ENCODE peak calls at places on chromosomes 3 and 15, in six cellular contexts. One of them, this sample, is unnamed.
A peak's percentile ranks its signal among the peaks of the same experiment; 100 is the strongest.

GRCh38 chr3:46480481-46481195 is 15.9 kb upstream of the LTF start:
- DNase-seq in lower leg skin: peak; percentile 42
- DNase-seq in tibial nerve: no peak
- DNase-seq in ovary: no peak
- DNase-seq in IMR-90: no peak
- DNase-seq in K562: no peak
- DNase-seq in this sample: no peak

GRCh38 chr3:124429129-124429815 is 301.0 kb upstream of the UMPS start:
- DNase-seq in tibial nerve: no peak
- DNase-seq in K562: no peak
- DNase-seq in lower leg skin: no peak
- DNase-seq in ovary: no peak
- DNase-seq in IMR-90: peak; percentile 53
- DNase-seq in this sample: peak; percentile 4

GRCh38 chr15:61141497-61142125 is 87.5 kb downstream of the RORA start:
- DNase-seq in K562: no peak
- DNase-seq in tibial nerve: no peak
- DNase-seq in IMR-90: no peak
- DNase-seq in ovary: no peak
- DNase-seq in lower leg skin: no peak
- DNase-seq in this sample: no peak

GRCh38 chr15:20645956-20646355 is 104.4 kb upstream of the GOLGA6L6 start:
- DNase-seq in IMR-90: no peak
- DNase-seq in K562: no peak
- DNase-seq in lower leg skin: peak; percentile 88
- DNase-seq in ovary: no peak
- DNase-seq in tibial nerve: no peak
- DNase-seq in this sample: peak; percentile 69

GRCh38 chr3:172549144-172549543 is 25.9 kb upstream of the TNFSF10 start:
- DNase-seq in ovary: no peak
- DNase-seq in K562: no peak
- DNase-seq in IMR-90: peak; percentile 29
- DNase-seq in tibial nerve: no peak
- DNase-seq in lower leg skin: no peak
- DNase-seq in this sample: no peak

GRCh38 chr3:42092006-42092405 is 849 bp downstream of the TRAK1 start:
- DNase-seq in K562: no peak
- DNase-seq in tibial nerve: no peak
- DNase-seq in lower leg skin: no peak
- DNase-seq in ovary: no peak
- DNase-seq in IMR-90: no peak
- DNase-seq in this sample: no peak

GRCh38 chr15:32677238-32677750 is 35.8 kb downstream of the SCG5 start:
- DNase-seq in tibial nerve: no peak
- DNase-seq in IMR-90: no peak
- DNase-seq in ovary: no peak
- DNase-seq in K562: no peak
- DNase-seq in lower leg skin: no peak
- DNase-seq in this sample: no peak

GRCh38 chr3:114144909-114145688 is 33.8 kb downstream of the DRD3 start:
- DNase-seq in K562: no peak
- DNase-seq in tibial nerve: no peak
- DNase-seq in ovary: no peak
- DNase-seq in lower leg skin: no peak
- DNase-seq in IMR-90: peak; percentile 94
- DNase-seq in this sample: no peak

GRCh38 chr3:67655364-67656121 is 1.1 kb upstream of the SUCLG2 start:
- DNase-seq in K562: no peak
- DNase-seq in ovary: peak; percentile 12
- DNase-seq in IMR-90: no peak
- DNase-seq in lower leg skin: peak; percentile 86
- DNase-seq in tibial nerve: no peak
- DNase-seq in this sample: peak; percentile 61

GRCh38 chr15:46768287-46768686 is 949.0 kb upstream of the SEMA6D start:
- DNase-seq in ovary: no peak
- DNase-seq in tibial nerve: no peak
- DNase-seq in lower leg skin: no peak
- DNase-seq in K562: no peak
- DNase-seq in IMR-90: no peak
- DNase-seq in this sample: no peak

GRCh38 chr3:111577798-111578685 is 17.1 kb downstream of the ZBED2 start:
- DNase-seq in ovary: no peak
- DNase-seq in K562: no peak
- DNase-seq in lower leg skin: no peak
- DNase-seq in IMR-90: peak; percentile 93
- DNase-seq in tibial nerve: no peak
- DNase-seq in this sample: peak; percentile 45

GRCh38 chr15:59255647-59256380 is 49.2 kb downstream of the LDHAL6B start:
- DNase-seq in IMR-90: peak; percentile 5
- DNase-seq in K562: peak; percentile 14
- DNase-seq in lower leg skin: no peak
- DNase-seq in ovary: no peak
- DNase-seq in tibial nerve: no peak
- DNase-seq in this sample: peak; percentile 12

GRCh38 chr15:55740981-55741591 is 1.9 kb downstream of the PRTG start:
- DNase-seq in IMR-90: no peak
- DNase-seq in ovary: no peak
- DNase-seq in K562: no peak
- DNase-seq in lower leg skin: no peak
- DNase-seq in tibial nerve: no peak
- DNase-seq in this sample: no peak
- H3K4me3 ChIP-seq in IMR-90: no peak overlapping the region
- H3K4me3 ChIP-seq in ovary: peak overlapping the region; percentile 93
- H3K4me3 ChIP-seq in K562: no peak overlapping the region
- H3K4me3 ChIP-seq in lower leg skin: no peak overlapping the region
- H3K4me3 ChIP-seq in tibial nerve: no peak overlapping the region
- H3K4me3 ChIP-seq in this sample: no peak overlapping the region

GRCh38 chr3:184604956-184605290 is 43.3 kb downstream of the EPHB3 start:
- DNase-seq in K562: no peak
- DNase-seq in lower leg skin: no peak
- DNase-seq in ovary: no peak
- DNase-seq in tibial nerve: no peak
- DNase-seq in IMR-90: no peak
- DNase-seq in this sample: no peak
- TF ChIP-seq POLR2A in K562: no peak
- TF ChIP-seq POLR2A in lower leg skin: no peak
- TF ChIP-seq POLR2A in ovary: no peak
- TF ChIP-seq POLR2A in tibial nerve: no peak
- TF ChIP-seq POLR2A in IMR-90: no peak
- TF ChIP-seq POLR2A in this sample: no peak

GRCh38 chr3:127003175-127003555 is 20.2 kb downstream of the PLXNA1 start:
- DNase-seq in IMR-90: no peak
- DNase-seq in K562: no peak
- DNase-seq in ovary: no peak
- DNase-seq in tibial nerve: no peak
- DNase-seq in lower leg skin: no peak
- DNase-seq in this sample: no peak

GRCh38 chr3:127001486-127002194 is 18.7 kb downstream of the PLXNA1 start:
- DNase-seq in ovary: no peak
- DNase-seq in K562: no peak
- DNase-seq in IMR-90: no peak
- DNase-seq in lower leg skin: no peak
- DNase-seq in tibial nerve: no peak
- DNase-seq in this sample: no peak

GRCh38 chr3:127000792-127001191 is 17.9 kb downstream of the PLXNA1 start:
- DNase-seq in IMR-90: no peak
- DNase-seq in lower leg skin: no peak
- DNase-seq in tibial nerve: no peak
- DNase-seq in ovary: no peak
- DNase-seq in K562: no peak
- DNase-seq in this sample: no peak

GRCh38 chr3:127003601-127004280 is 20.8 kb downstream of the PLXNA1 start:
- DNase-seq in ovary: no peak
- DNase-seq in tibial nerve: no peak
- DNase-seq in lower leg skin: no peak
- DNase-seq in K562: no peak
- DNase-seq in IMR-90: no peak
- DNase-seq in this sample: no peak

DNA sequence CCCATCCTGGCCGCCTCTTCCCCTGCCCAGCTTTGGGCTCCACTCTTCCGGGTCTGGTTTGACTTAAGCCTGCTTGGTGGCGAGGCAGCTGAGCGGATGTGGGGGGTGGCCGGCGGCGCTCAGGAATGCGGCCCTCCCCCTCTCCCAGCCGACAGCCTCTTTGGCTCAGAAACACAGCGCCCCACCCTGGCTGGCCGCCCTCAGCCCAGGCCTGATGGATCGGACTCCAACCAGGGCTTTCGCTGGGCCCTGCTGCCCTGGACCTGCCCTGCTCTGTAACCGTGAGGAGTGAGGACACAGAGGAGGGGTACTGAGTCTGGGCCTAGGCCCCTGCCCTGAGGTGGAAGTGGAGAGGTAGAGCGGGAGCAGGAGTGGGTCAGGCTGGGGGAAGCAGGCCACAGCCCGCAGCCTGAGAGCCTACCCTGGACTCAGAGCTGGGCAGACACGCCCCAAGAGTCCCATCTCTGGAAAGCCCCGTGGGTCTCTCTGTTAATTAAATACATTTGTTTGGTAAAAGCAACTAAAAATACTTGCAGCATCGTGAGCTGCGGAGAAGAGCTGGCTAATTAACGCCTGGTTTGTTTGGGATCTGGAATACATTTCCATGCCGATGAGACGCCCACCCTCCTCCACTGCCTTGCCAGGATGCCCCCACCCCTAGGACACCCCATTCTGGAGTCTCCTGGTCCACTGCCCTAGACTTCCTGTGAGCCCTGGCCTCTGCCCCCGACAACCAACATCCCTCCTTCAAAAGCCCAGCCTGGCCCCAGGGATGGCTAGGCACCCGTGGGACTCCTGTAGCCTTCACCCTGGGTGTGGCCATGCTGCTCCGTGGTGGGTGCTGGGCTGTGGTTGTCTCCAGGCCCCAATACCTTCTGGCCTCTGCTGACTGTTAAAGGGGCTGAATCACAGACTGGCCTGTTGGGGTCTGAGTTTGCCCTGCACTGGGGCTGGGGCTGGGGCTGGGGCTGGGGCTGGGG is 19.6 kb downstream of the PLXNA1 start:
- DNase-seq in tibial nerve: peak; percentile 82
- DNase-seq in K562: peak; percentile 43
- DNase-seq in IMR-90: peak; percentile 89
- DNase-seq in ovary: peak; percentile 90
- DNase-seq in lower leg skin: peak; percentile 97
- DNase-seq in this sample: peak; percentile 43
- H3K4me3 ChIP-seq in tibial nerve: no peak overlapping the region
- H3K4me3 ChIP-seq in K562: no peak overlapping the region
- H3K4me3 ChIP-seq in IMR-90: no peak overlapping the region
- H3K4me3 ChIP-seq in ovary: no peak overlapping the region
- H3K4me3 ChIP-seq in lower leg skin: no peak overlapping the region
- H3K4me3 ChIP-seq in this sample: no peak overlapping the region

DNA sequence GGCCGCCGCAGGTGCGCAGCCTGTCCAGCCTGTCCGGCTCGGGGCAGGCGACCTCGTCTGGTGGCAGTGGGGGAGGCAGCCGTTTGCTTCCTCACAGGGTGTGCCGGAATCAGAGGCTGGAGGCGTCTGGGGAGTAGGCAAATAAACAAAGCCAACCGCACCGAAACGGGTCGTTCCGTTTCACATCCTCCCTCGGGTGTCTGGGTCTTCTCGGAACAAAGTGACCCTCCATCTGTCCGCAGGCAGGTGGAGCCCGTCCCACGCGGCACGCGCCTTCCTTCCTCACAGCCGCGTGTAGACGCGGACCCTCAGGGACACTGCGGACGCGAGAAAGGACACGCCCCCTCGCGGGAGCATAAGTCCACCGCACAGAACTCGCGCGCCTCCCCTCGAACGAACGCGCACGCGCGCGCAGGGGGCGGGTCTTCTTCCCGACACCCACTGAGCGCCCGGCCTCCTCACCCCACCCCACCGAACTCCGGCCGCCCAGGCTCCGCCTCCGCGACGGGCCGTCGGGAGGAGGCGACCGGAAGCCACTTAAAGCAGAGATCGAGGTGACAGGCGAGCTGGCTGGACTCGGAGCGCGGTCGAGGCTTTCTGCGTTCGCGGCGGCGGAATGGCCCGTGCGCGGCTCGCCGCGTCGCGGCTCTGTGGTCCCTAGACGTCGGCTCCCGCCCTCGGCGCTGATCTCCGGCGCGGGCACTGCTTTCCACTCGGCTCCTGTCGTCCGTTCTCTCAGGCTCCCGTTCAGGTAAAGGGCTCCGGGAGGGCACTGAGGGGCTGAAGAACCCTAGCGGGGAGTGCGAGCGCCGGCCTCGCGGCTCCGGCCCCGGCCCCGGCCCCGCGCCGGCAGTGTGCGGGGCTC is at the start of gene TIPARP:
- DNase-seq in K562: peak; percentile 97
- DNase-seq in lower leg skin: peak; percentile 100
- DNase-seq in IMR-90: peak; percentile 96
- DNase-seq in ovary: peak; percentile 100
- DNase-seq in tibial nerve: peak; percentile 99
- DNase-seq in this sample: peak; percentile 97
- TF ChIP-seq POLR2A in K562: peak; percentile 93
- TF ChIP-seq POLR2A in lower leg skin: peak; percentile 87
- TF ChIP-seq POLR2A in IMR-90: peak; percentile 99
- TF ChIP-seq POLR2A in ovary: peak; percentile 97
- TF ChIP-seq POLR2A in tibial nerve: peak; percentile 96
- TF ChIP-seq POLR2A in this sample: peak; percentile 90

GRCh38 chr3:89867286-89867685 is 759.9 kb downstream of the EPHA3 start:
- DNase-seq in tibial nerve: no peak
- DNase-seq in K562: no peak
- DNase-seq in ovary: no peak
- DNase-seq in IMR-90: no peak
- DNase-seq in lower leg skin: no peak
- DNase-seq in this sample: no peak
- H3K4me3 ChIP-seq in tibial nerve: no peak overlapping the region
- H3K4me3 ChIP-seq in K562: no peak overlapping the region
- H3K4me3 ChIP-seq in ovary: no peak overlapping the region
- H3K4me3 ChIP-seq in IMR-90: no peak overlapping the region
- H3K4me3 ChIP-seq in lower leg skin: no peak overlapping the region
- H3K4me3 ChIP-seq in this sample: no peak overlapping the region

GRCh38 chr3:127226946-127227842 is 34.3 kb downstream of the PRR23E start:
- DNase-seq in lower leg skin: no peak
- DNase-seq in tibial nerve: no peak
- DNase-seq in ovary: no peak
- DNase-seq in IMR-90: no peak
- DNase-seq in K562: peak; percentile 10
- DNase-seq in this sample: peak; percentile 50
- TF ChIP-seq POLR2A in lower leg skin: no peak
- TF ChIP-seq POLR2A in tibial nerve: no peak
- TF ChIP-seq POLR2A in ovary: no peak
- TF ChIP-seq POLR2A in IMR-90: no peak
- TF ChIP-seq POLR2A in K562: no peak
- TF ChIP-seq POLR2A in this sample: no peak

GRCh38 chr3:194135516-194135805 is 487 bp upstream of the HES1 start:
- DNase-seq in K562: no peak
- DNase-seq in IMR-90: no peak
- DNase-seq in ovary: no peak
- DNase-seq in lower leg skin: no peak
- DNase-seq in tibial nerve: no peak
- DNase-seq in this sample: no peak
- H3K4me3 ChIP-seq in K562: peak overlapping the region; percentile 56
- H3K4me3 ChIP-seq in IMR-90: no peak overlapping the region
- H3K4me3 ChIP-seq in ovary: peak overlapping the region; percentile 52
- H3K4me3 ChIP-seq in lower leg skin: no peak overlapping the region
- H3K4me3 ChIP-seq in tibial nerve: peak overlapping the region; percentile 46
- H3K4me3 ChIP-seq in this sample: peak overlapping the region; percentile 72